ENCODE peak calls at places on chromosomes 5 and 9, in eight cellular contexts. U is uterus, L is mucosa of descending colon, H is choroid plexus epithelial cell, M is B cell, A is nephron progenitor cell, Q is spleen, Y is tibial artery. C is an unnamed sample.

GRCh38 chr5:93162201-93162654 is 418.8 kb downstream of the NR2F1-AS1 start:
- DNase-seq in H (peak; percentile 39), Y (no peak), L (no peak), A (peak; percentile 32), U (no peak), M (no peak), Q (no peak), C (no peak)

GRCh38 chr9:124008855-124009834 is 2.4 kb upstream of the LHX2 start:
- DNase-seq in U (no peak), Y (no peak), M (peak; percentile 63), A (peak; percentile 47), Q (no peak), L (no peak), H (no peak), C (no peak)

GRCh38 chr5:6572825-6573380 is 59.9 kb downstream of the NSUN2 start:
- DNase-seq in L (no peak), H (no peak), M (no peak), A (no peak), Y (no peak), U (no peak), Q (no peak), C (no peak)

GRCh38 chr5:126385509-126385908 is 37.7 kb upstream of the GRAMD2B start:
- DNase-seq in Y (no peak), Q (no peak), L (no peak), M (no peak), A (no peak), H (no peak), U (no peak), C (no peak)

GRCh38 chr5:132025403-132025971 is 14.0 kb upstream of the ACSL6 start:
- DNase-seq in U (no peak), H (no peak), L (no peak), Y (no peak), M (no peak), Q (no peak), A (no peak), C (peak; percentile 11)

GRCh38 chr5:56155085-56155484 is 78.0 kb downstream of the ANKRD55 start:
- DNase-seq in U (no peak), H (peak; percentile 53), L (no peak), A (no peak), M (no peak), Y (no peak), Q (no peak), C (no peak)

GRCh38 chr9:81686614-81687520 is 2.5 kb downstream of the TLE1 start:
- DNase-seq in Y (peak; percentile 86), M (peak; percentile 78), L (peak; percentile 87), H (peak; percentile 86), U (peak; percentile 83), A (peak; percentile 83), Q (peak; percentile 94), C (peak; percentile 53)

GRCh38 chr9:96858670-96859069 is 4.4 kb upstream of the ZNF782 start:
- DNase-seq in H (peak; percentile 16), A (no peak), Q (no peak), M (no peak), U (no peak), L (no peak), Y (no peak), C (no peak)

GRCh38 chr5:40416098-40416497 is 263.6 kb upstream of the PTGER4 start:
- DNase-seq in Q (no peak), M (no peak), Y (no peak), U (no peak), H (no peak), A (no peak), L (no peak), C (no peak)

GRCh38 chr5:132655821-132656773 is 1.9 kb upstream of the IL13 start:
- DNase-seq in Y (no peak), L (no peak), U (no peak), H (no peak), Q (no peak), A (peak; percentile 63), M (peak; percentile 50), C (no peak)

GRCh38 chr5:96509313-96509712 is 76.3 kb upstream of the PCSK1 start:
- DNase-seq in Y (no peak), H (peak; percentile 61), Q (no peak), M (no peak), L (no peak), A (no peak), U (no peak), C (no peak)

GRCh38 chr5:2732850-2733249 is 18.6 kb downstream of the IRX2 start:
- DNase-seq in Q (no peak), H (no peak), L (no peak), M (no peak), A (no peak), Y (no peak), U (no peak), C (no peak)

GRCh38 chr5:125043781-125044391 is 297.4 kb upstream of the ZNF608 start:
- DNase-seq in H (peak; percentile 93), U (peak; percentile 22), Y (no peak), M (no peak), L (peak; percentile 34), A (no peak), Q (no peak), C (no peak)

GRCh38 chr5:132013006-132013689 is 1.7 kb upstream of the ACSL6 start:
- DNase-seq in U (no peak), Q (peak; percentile 57), Y (no peak), H (no peak), A (no peak), L (peak; percentile 12), M (no peak), C (peak; percentile 6)

GRCh38 chr9:133246507-133247390 is 28.3 kb downstream of the ABO start:
- DNase-seq in U (no peak), Y (no peak), A (no peak), L (peak; percentile 29), Q (no peak), M (no peak), H (no peak), C (no peak)

GRCh38 chr5:38240212-38240611 is 18.1 kb upstream of the EGFLAM start:
- DNase-seq in U (no peak), A (no peak), L (no peak), Q (no peak), M (no peak), H (no peak), Y (no peak), C (no peak)

GRCh38 chr9:3997492-3997891 is 302.4 kb downstream of the GLIS3 start:
- DNase-seq in H (no peak), A (no peak), M (no peak), L (no peak), Y (no peak), U (no peak), Q (no peak), C (no peak)

GRCh38 chr5:170474489-170475266 is 29.1 kb upstream of the KCNIP1 start:
- DNase-seq in M (no peak), L (no peak), Y (no peak), Q (no peak), U (no peak), H (peak; percentile 12), A (no peak), C (no peak)

GRCh38 chr5:179257190-179257741 is 88.0 kb downstream of the ADAMTS2 start:
- DNase-seq in U (peak; percentile 29), L (no peak), M (no peak), Q (peak; percentile 67), H (no peak), A (no peak), Y (no peak), C (no peak)

GRCh38 chr9:33007755-33008154 is 6.3 kb upstream of the APTX start:
- DNase-seq in Q (no peak), M (no peak), H (no peak), U (no peak), L (no peak), Y (no peak), A (no peak), C (no peak)

GRCh38 chr5:79235578-79236363 is at the start of gene JMY:
- DNase-seq in A (peak; percentile 79), Q (peak; percentile 94), M (peak; percentile 92), H (peak; percentile 83), L (peak; percentile 90), U (peak; percentile 84), Y (peak; percentile 90), C (peak; percentile 82)

GRCh38 chr5:179192185-179192890 is 132.2 kb downstream of the ZNF354C start:
- DNase-seq in Q (peak; percentile 65), L (no peak), Y (no peak), M (no peak), A (no peak), U (no peak), H (no peak), C (no peak)

GRCh38 chr5:168327019-168327421 is 35.6 kb downstream of the WWC1 start:
- DNase-seq in L (no peak), H (no peak), A (no peak), U (no peak), M (no peak), Y (no peak), Q (no peak), C (no peak)

GRCh38 chr9:87451149-87451548 is 46.5 kb upstream of the DAPK1 start:
- DNase-seq in H (peak; percentile 15), M (no peak), A (no peak), Y (no peak), Q (no peak), L (no peak), U (no peak), C (no peak)

GRCh38 chr9:91885746-91886432 is 64.1 kb downstream of the ROR2 start:
- DNase-seq in L (no peak), U (no peak), H (no peak), Y (no peak), Q (peak; percentile 9), M (no peak), A (no peak), C (no peak)

GRCh38 chr5:96262105-96262504 is 170.9 kb downstream of the PCSK1 start:
- DNase-seq in H (no peak), M (no peak), Y (no peak), L (no peak), A (no peak), U (no peak), Q (no peak), C (no peak)

GRCh38 chr9:104093647-104094533 is at the start of gene SMC2:
- DNase-seq in Q (peak; percentile 98), U (peak; percentile 89), M (peak; percentile 89), H (peak; percentile 94), Y (peak; percentile 91), L (peak; percentile 96), A (peak; percentile 92), C (peak; percentile 91)

GRCh38 chr5:172044631-172045314 is 38.3 kb upstream of the FBXW11 start:
- DNase-seq in M (no peak), Q (peak; percentile 61), U (no peak), Y (no peak), H (no peak), L (no peak), A (no peak), C (no peak)
- TF ChIP-seq CTCF in M (no peak), Q (no peak), U (no peak), Y (no peak), H (no peak), L (no peak), A (no peak), C (no peak)

GRCh38 chr5:912356-913091 is 19.8 kb downstream of the TRIP13 start:
- DNase-seq in Q (no peak), Y (peak; percentile 19), H (peak; percentile 86), L (no peak), M (no peak), U (no peak), A (no peak), C (no peak)
- TF ChIP-seq CTCF in Q (no peak), Y (no peak), H (peak; percentile 32), L (no peak), M (no peak), U (no peak), A (no peak), C (no peak)

GRCh38 chr5:129899454-129899853 is 4.8 kb upstream of the CHSY3 start:
- DNase-seq in Y (no peak), Q (no peak), A (no peak), H (peak; percentile 72), M (no peak), U (no peak), L (no peak), C (no peak)
- TF ChIP-seq CTCF in Y (peak; percentile 68), Q (no peak), A (no peak), H (peak; percentile 47), M (no peak), U (peak; percentile 50), L (no peak), C (no peak)

GRCh38 chr5:100802188-100802587 is 100.9 kb downstream of the ST8SIA4 start:
- DNase-seq in A (no peak), H (no peak), Q (no peak), M (no peak), U (no peak), Y (no peak), L (no peak), C (no peak)
- TF ChIP-seq CTCF in A (no peak), H (no peak), Q (no peak), M (no peak), U (no peak), Y (no peak), L (no peak), C (no peak)